ENCODE peak calls at places on chromosomes 5 and 9, in four cellular contexts. T is WTC11, B is HepG2, D is K562. V is an unnamed sample.
A peak's percentile ranks its signal among the peaks of the same experiment; 100 is the strongest.

GRCh38 chr5:40799248-40799647 is 1.1 kb upstream of the PRKAA1 start:
- DNase-seq in D (no peak), T (no peak), B (no peak), V (no peak)

GRCh38 chr5:68114641-68115040 is 100.9 kb upstream of the PIK3R1 start:
- DNase-seq in B (no peak), D (no peak), T (no peak), V (no peak)

GRCh38 chr5:13932561-13932960 is 11.9 kb downstream of the DNAH5 start:
- DNase-seq in B (no peak), T (no peak), D (no peak), V (no peak)

GRCh38 chr5:10726179-10726912 is 34.7 kb downstream of the DAP start:
- DNase-seq in D (peak; percentile 48), B (no peak), T (no peak), V (no peak)

GRCh38 chr9:12819436-12820185 is 44.8 kb downstream of the LURAP1L start:
- DNase-seq in T (peak; percentile 62), B (peak; percentile 53), D (peak; percentile 4), V (no peak)

GRCh38 chr5:153659337-153659736 is 168.9 kb downstream of the GRIA1 start:
- DNase-seq in D (no peak), T (no peak), B (no peak), V (no peak)

GRCh38 chr5:126984632-126985031 is 45.7 kb downstream of the MARCHF3 start:
- DNase-seq in B (no peak), T (no peak), D (no peak), V (no peak)

GRCh38 chr5:79529110-79529509 is 15.2 kb upstream of the HOMER1 start:
- DNase-seq in T (no peak), D (no peak), B (no peak), V (no peak)

GRCh38 chr9:107386396-107386795 is 103.2 kb downstream of the KLF4 start:
- DNase-seq in D (no peak), T (no peak), B (no peak), V (no peak)

GRCh38 chr5:128208436-128208835 is 124.9 kb downstream of the SLC12A2 start:
- DNase-seq in T (no peak), D (no peak), B (no peak), V (no peak)

GRCh38 chr5:82044015-82044414 is 72.2 kb downstream of the ATG10 start:
- DNase-seq in D (no peak), B (no peak), T (no peak), V (no peak)

GRCh38 chr9:96505316-96505991 is 55.5 kb downstream of the HABP4 start:
- DNase-seq in D (no peak), T (no peak), B (no peak), V (no peak)

GRCh38 chr9:5553211-5553610 is 42.9 kb downstream of the PDCD1LG2 start:
- DNase-seq in T (no peak), B (no peak), D (no peak), V (no peak)

GRCh38 chr9:14768561-14769234 is 46.2 kb upstream of the CER1 start:
- DNase-seq in T (peak; percentile 18), D (peak; percentile 10), B (peak; percentile 34), V (no peak)

GRCh38 chr5:395921-396714 is 46.9 kb upstream of the EXOC3 start:
- DNase-seq in D (no peak), T (no peak), B (no peak), V (no peak)

GRCh38 chr9:134399435-134400056 is 73.3 kb downstream of the RXRA start:
- DNase-seq in B (no peak), D (peak; percentile 56), T (no peak), V (no peak)

GRCh38 chr9:110156902-110157301 is 51.1 kb downstream of the C9orf152 start:
- DNase-seq in T (no peak), D (no peak), B (no peak), V (no peak)

GRCh38 chr5:67453526-67453925 is 256.9 kb upstream of the CD180 start:
- DNase-seq in T (no peak), B (no peak), D (no peak), V (no peak)

GRCh38 chr5:80034962-80035821 is at the start of gene THBS4:
- DNase-seq in T (peak; percentile 49), D (no peak), B (no peak), V (no peak)

GRCh38 chr9:107585465-107585864 is 95.9 kb upstream of the KLF4 start:
- DNase-seq in D (no peak), T (no peak), B (no peak), V (no peak)

GRCh38 chr9:99593621-99594020 is 228.1 kb upstream of the NR4A3 start:
- DNase-seq in D (no peak), T (no peak), B (no peak), V (no peak)

GRCh38 chr9:110030632-110031031 is 177.3 kb downstream of the C9orf152 start:
- DNase-seq in T (no peak), B (no peak), D (no peak), V (no peak)

GRCh38 chr5:67815455-67816391 is 399.8 kb upstream of the PIK3R1 start:
- DNase-seq in D (no peak), T (no peak), B (peak; percentile 81), V (no peak)

GRCh38 chr9:126558051-126558665 is 55.6 kb upstream of the LMX1B start:
- DNase-seq in B (peak; percentile 44), T (peak; percentile 85), D (peak; percentile 83), V (peak; percentile 27)

DNA sequence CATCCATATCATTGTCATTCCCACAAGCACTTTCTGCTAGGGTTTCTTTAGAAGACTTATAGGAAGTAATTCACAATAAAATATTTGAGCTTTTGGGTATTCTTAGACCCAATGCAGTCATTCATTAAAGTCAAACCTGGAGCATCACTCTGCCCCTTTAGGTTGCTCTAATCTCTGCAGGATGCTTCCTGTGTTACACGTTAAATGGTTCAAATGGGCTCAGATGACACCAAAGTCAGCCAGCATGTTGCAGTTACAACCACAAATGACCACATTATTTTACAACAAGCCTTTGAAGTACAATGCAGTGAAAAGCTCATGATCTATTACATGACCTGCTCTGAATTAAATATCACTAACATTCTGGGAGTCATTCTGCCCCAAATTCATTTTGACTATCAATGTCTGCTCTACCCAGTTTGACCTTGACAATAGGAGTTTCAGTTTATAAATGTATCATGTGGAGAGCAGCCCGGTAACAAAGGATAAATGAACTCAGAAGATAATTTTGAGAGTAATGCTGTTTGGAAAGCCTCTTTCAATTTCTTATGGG is 668.5 kb upstream of the DMAC1 start:
- DNase-seq in D (no peak), T (no peak), B (no peak), V (no peak)
- TF ChIP-seq ETV6 in D (no peak), T (no peak), B (no peak), V (no peak)

GRCh38 chr5:141634162-141634561 is 2.5 kb downstream of the HDAC3 start:
- DNase-seq in T (no peak), D (no peak), B (no peak), V (peak; percentile 67)
- TF ChIP-seq ETV6 in T (no peak), D (no peak), B (no peak), V (peak; percentile 48)

GRCh38 chr9:130174025-130174424 is 1.8 kb downstream of the NCS1 start:
- DNase-seq in B (no peak), T (no peak), D (no peak), V (no peak)
- TF ChIP-seq ETV6 in B (no peak), T (no peak), D (no peak), V (no peak)

GRCh38 chr5:151772029-151772867 is 494 bp downstream of the G3BP1 start:
- DNase-seq in T (peak; percentile 47), D (peak; percentile 27), B (peak; percentile 23), V (no peak)
- TF ChIP-seq ETV6 in T (peak; percentile 63), D (no peak), B (no peak), V (no peak)

GRCh38 chr9:72154468-72155281 is 5.4 kb downstream of the GDA start:
- DNase-seq in D (no peak), T (no peak), B (peak; percentile 85), V (peak; percentile 60)
- TF ChIP-seq ETV6 in D (no peak), T (no peak), B (no peak), V (no peak)

GRCh38 chr5:133527311-133527710 is 85.0 kb downstream of the FSTL4 start:
- DNase-seq in B (no peak), D (no peak), T (no peak), V (no peak)
- TF ChIP-seq ETV6 in B (no peak), D (no peak), T (no peak), V (no peak)

GRCh38 chr9:133113928-133114351 is 7.1 kb downstream of the RALGDS start:
- DNase-seq in T (no peak), B (no peak), D (no peak), V (no peak)
- TF ChIP-seq ETV6 in T (no peak), B (no peak), D (no peak), V (no peak)

GRCh38 chr5:1550287-1551076 is 26.7 kb upstream of the LPCAT1 start:
- DNase-seq in D (no peak), B (no peak), T (no peak), V (no peak)
- TF ChIP-seq ETV6 in D (no peak), B (no peak), T (no peak), V (no peak)

V was measured in GM12878.